ENCODE peak calls at places on chromosomes 13 and 19, in seven cellular contexts. I, B, T, D, X, Q and N are unnamed samples.

GRCh38 chr13:35926859-35927530 is 204.2 kb downstream of the DCLK1 start:
- DNase-seq in X (no peak), T (no peak), D (no peak), I (no peak), Q (no peak), B (no peak), N (no peak)

GRCh38 chr13:43664700-43665191 is 122.0 kb downstream of the ENOX1 start:
- DNase-seq in X (no peak), B (no peak), D (peak; percentile 4), I (no peak), T (no peak), Q (no peak), N (no peak)

GRCh38 chr19:35784401-35785086 is 9.2 kb downstream of the ARHGAP33 start:
- DNase-seq in Q (no peak), I (no peak), T (no peak), B (no peak), D (no peak), X (no peak), N (no peak)

GRCh38 chr19:43622956-43623355 is 3.5 kb upstream of the ZNF428 start:
- DNase-seq in T (no peak), Q (no peak), B (no peak), D (no peak), X (no peak), I (no peak), N (no peak)

GRCh38 chr19:33518541-33518940 is 3.0 kb downstream of the PEPD start:
- DNase-seq in T (no peak), I (no peak), D (no peak), B (no peak), X (no peak), Q (no peak), N (no peak)

GRCh38 chr19:2043864-2044708 is 7.0 kb downstream of the MKNK2 start:
- DNase-seq in B (no peak), D (no peak), I (no peak), Q (no peak), X (no peak), T (no peak), N (no peak)

GRCh38 chr19:43651758-43652545 is 12.3 kb upstream of the CADM4 start:
- DNase-seq in B (peak; percentile 43), D (no peak), I (peak; percentile 56), T (peak; percentile 72), X (no peak), Q (no peak), N (no peak)

GRCh38 chr19:18203408-18203862 is 407 bp downstream of the RAB3A start:
- DNase-seq in X (no peak), Q (no peak), I (peak; percentile 65), B (peak; percentile 47), D (no peak), T (no peak), N (no peak)

GRCh38 chr13:32585625-32586021 is 629 bp upstream of the PDS5B start:
- DNase-seq in Q (no peak), I (peak; percentile 1), X (no peak), T (peak; percentile 51), D (no peak), B (no peak), N (no peak)

GRCh38 chr13:80050252-80050651 is 290.7 kb downstream of the SPRY2 start:
- DNase-seq in Q (no peak), T (no peak), D (no peak), B (no peak), X (no peak), I (no peak), N (no peak)

GRCh38 chr13:73248711-73249580 is 190.1 kb downstream of the KLF5 start:
- DNase-seq in Q (no peak), T (no peak), D (peak; percentile 38), X (no peak), I (no peak), B (no peak), N (peak; percentile 59)

GRCh38 chr13:107035778-107036177 is 467.8 kb upstream of the ARGLU1 start:
- DNase-seq in Q (no peak), D (peak; percentile 12), I (no peak), B (no peak), X (no peak), T (no peak), N (no peak)

GRCh38 chr13:76016799-76017198 is 380.7 kb downstream of the LMO7 start:
- DNase-seq in Q (no peak), I (no peak), T (peak; percentile 57), B (no peak), D (no peak), X (peak; percentile 5), N (no peak)

GRCh38 chr13:40483601-40484000 is 182.8 kb downstream of the FOXO1 start:
- DNase-seq in X (no peak), Q (no peak), B (no peak), D (no peak), T (no peak), I (no peak), N (no peak)

GRCh38 chr19:51367565-51368365 is 1.0 kb downstream of the CLDND2 start:
- DNase-seq in Q (peak; percentile 70), B (peak; percentile 98), I (peak; percentile 96), T (no peak), D (peak; percentile 85), X (peak; percentile 93), N (peak; percentile 93)

GRCh38 chr19:4910594-4911273 is 1.4 kb downstream of the UHRF1 start:
- DNase-seq in Q (no peak), T (peak; percentile 53), X (no peak), D (no peak), B (no peak), I (no peak), N (no peak)

GRCh38 chr13:20193142-20193923 is 595 bp upstream of the GJB2 start:
- DNase-seq in B (no peak), T (peak; percentile 26), X (no peak), I (no peak), D (no peak), Q (no peak), N (no peak)

GRCh38 chr13:114121496-114122466 is 10.6 kb downstream of the RASA3 start:
- DNase-seq in X (no peak), D (no peak), I (no peak), Q (no peak), T (no peak), B (no peak), N (no peak)

GRCh38 chr13:57631607-57632275 is at the start of gene PCDH17:
- DNase-seq in D (no peak), X (no peak), T (peak; percentile 90), Q (peak; percentile 46), I (peak; percentile 80), B (no peak), N (no peak)

GRCh38 chr19:42203700-42204099 is 13.8 kb downstream of the DEDD2 start:
- DNase-seq in T (no peak), Q (no peak), I (no peak), X (no peak), D (no peak), B (no peak), N (no peak)

GRCh38 chr13:74287672-74288169 is 153.5 kb upstream of the KLF12 start:
- DNase-seq in I (peak; percentile 63), X (peak; percentile 30), T (peak; percentile 96), Q (no peak), B (peak; percentile 79), D (peak; percentile 39), N (no peak)

GRCh38 chr13:113297370-113297871 is 382 bp downstream of the LAMP1 start:
- DNase-seq in Q (no peak), B (peak; percentile 47), T (peak; percentile 59), I (no peak), D (no peak), X (peak; percentile 31), N (no peak)

GRCh38 chr13:99464441-99464949 is 36.8 kb upstream of the TM9SF2 start:
- DNase-seq in D (no peak), I (no peak), Q (no peak), T (no peak), X (no peak), B (no peak), N (no peak)